ENCODE peak calls at places on chromosomes 1 and 21, in eight cellular contexts. Q, L, V, T, F, O, N and J are unnamed samples.

GRCh38 chr1:67817319-67817718 is 15.9 kb downstream of the GNG12 start:
- DNase-seq in V (no peak), Q (no peak), F (no peak), O (no peak), N (no peak), L (no peak), T (no peak), J (no peak)

GRCh38 chr1:200784576-200784975 is 45.9 kb downstream of the CAMSAP2 start:
- DNase-seq in Q (no peak), O (no peak), F (no peak), V (no peak), T (no peak), L (no peak), N (no peak), J (no peak)

GRCh38 chr1:151130837-151131586 is 15.4 kb downstream of the SEMA6C start:
- DNase-seq in L (peak), T (no peak), V (peak), O (peak), Q (peak), F (peak), N (peak), J (peak)

GRCh38 chr1:63320024-63320799 is 2.2 kb upstream of the FOXD3 start:
- DNase-seq in Q (no peak), F (no peak), O (peak), V (no peak), L (no peak), N (no peak), T (no peak), J (no peak)

GRCh38 chr1:61641578-61642336 is 83.2 kb downstream of the TM2D1 start:
- DNase-seq in T (no peak), N (peak), O (peak), F (peak), L (peak), V (no peak), Q (peak), J (peak)

GRCh38 chr1:201025571-201026002 is 2.1 kb upstream of the KIF21B start:
- DNase-seq in L (peak), V (no peak), F (no peak), T (no peak), O (peak), Q (no peak), N (peak), J (no peak)

GRCh38 chr21:28608646-28609045 is 384.0 kb downstream of the LTN1 start:
- DNase-seq in F (no peak), Q (no peak), N (no peak), V (no peak), O (no peak), L (no peak), T (no peak), J (no peak)

GRCh38 chr21:44521301-44521927 is 18.6 kb downstream of the KRTAP10-1 start:
- DNase-seq in O (no peak), F (no peak), L (no peak), V (no peak), T (no peak), N (no peak), Q (no peak), J (no peak)

GRCh38 chr1:3527774-3528173 is 73.3 kb downstream of the ARHGEF16 start:
- DNase-seq in Q (no peak), V (no peak), O (no peak), F (no peak), L (no peak), N (no peak), T (no peak), J (no peak)

GRCh38 chr1:40385437-40386310 is 12.1 kb downstream of the SMAP2 start:
- DNase-seq in N (peak), T (no peak), V (no peak), O (peak), Q (no peak), L (no peak), F (no peak), J (peak)

GRCh38 chr1:222006715-222007114 is 264.8 kb upstream of the DUSP10 start:
- DNase-seq in T (no peak), N (no peak), V (no peak), O (no peak), F (no peak), L (no peak), Q (no peak), J (no peak)

GRCh38 chr1:3911981-3912808 is 12.1 kb upstream of the C1orf174 start:
- DNase-seq in L (no peak), V (no peak), F (no peak), Q (no peak), T (no peak), O (no peak), N (no peak), J (no peak)

GRCh38 chr21:46202592-46203202 is 18.4 kb upstream of the SPATC1L start:
- DNase-seq in F (no peak), Q (no peak), O (no peak), L (no peak), T (no peak), N (no peak), V (no peak), J (no peak)

GRCh38 chr1:119636500-119637089 is 11.5 kb downstream of the ZNF697 start:
- DNase-seq in N (no peak), L (no peak), V (no peak), Q (no peak), O (no peak), T (no peak), F (no peak), J (no peak)

GRCh38 chr1:40810915-40811314 is 27.3 kb downstream of the KCNQ4 start:
- DNase-seq in O (no peak), F (no peak), L (no peak), V (no peak), N (no peak), T (no peak), Q (no peak), J (no peak)

GRCh38 chr1:35834218-35834617 is 26.4 kb downstream of the AGO4 start:
- DNase-seq in N (no peak), L (no peak), Q (no peak), T (no peak), V (no peak), F (no peak), O (no peak), J (no peak)

GRCh38 chr1:94983343-94983742 is 56.4 kb upstream of the CNN3 start:
- DNase-seq in O (no peak), L (no peak), N (peak), F (no peak), T (no peak), Q (peak), V (peak), J (no peak)

GRCh38 chr1:40454873-40455272 is 4.6 kb downstream of the ZFP69B start:
- DNase-seq in L (no peak), T (no peak), Q (no peak), O (no peak), N (no peak), F (no peak), V (no peak), J (no peak)

GRCh38 chr1:240804475-240804874 is 192.5 kb upstream of the GREM2 start:
- DNase-seq in N (peak), O (no peak), Q (peak), L (no peak), T (no peak), V (no peak), F (no peak), J (no peak)

GRCh38 chr1:206696812-206697585 is 12.3 kb downstream of the MAPKAPK2 start:
- DNase-seq in L (no peak), O (no peak), Q (peak), T (no peak), V (no peak), N (peak), F (no peak), J (no peak)

GRCh38 chr1:20356850-20357459 is 66.3 kb downstream of the VWA5B1 start:
- DNase-seq in N (no peak), O (no peak), F (no peak), T (no peak), V (no peak), L (no peak), Q (no peak), J (no peak)

GRCh38 chr1:171884475-171884874 is 43.2 kb downstream of the DNM3 start:
- DNase-seq in V (no peak), F (no peak), T (no peak), N (no peak), L (no peak), Q (no peak), O (peak), J (no peak)

GRCh38 chr1:110337704-110338199 is 1.4 kb upstream of the RBM15 start:
- DNase-seq in V (no peak), Q (no peak), N (no peak), O (no peak), F (peak), T (no peak), L (no peak), J (no peak)

GRCh38 chr1:206703647-206704046 is 18.9 kb downstream of the MAPKAPK2 start:
- DNase-seq in O (peak), N (no peak), F (no peak), Q (no peak), L (no peak), T (no peak), V (no peak), J (peak)

GRCh38 chr1:22750671-22751016 is 40.0 kb downstream of the EPHB2 start:
- DNase-seq in V (no peak), Q (no peak), N (no peak), O (no peak), T (no peak), L (no peak), F (no peak), J (no peak)

GRCh38 chr1:181178241-181178640 is 89.7 kb downstream of the IER5 start:
- DNase-seq in O (no peak), F (no peak), N (no peak), T (no peak), Q (no peak), V (no peak), L (no peak), J (no peak)

GRCh38 chr1:154863702-154864174 is 6.3 kb downstream of the KCNN3 start:
- DNase-seq in F (no peak), O (peak), T (peak), L (no peak), V (no peak), Q (no peak), N (peak), J (no peak)

GRCh38 chr1:29706936-29707335 is 470.6 kb downstream of the PTPRU start:
- DNase-seq in F (peak), N (peak), T (no peak), O (no peak), V (no peak), Q (peak), L (no peak), J (no peak)

GRCh38 chr1:42551150-42551549 is 88.1 kb downstream of the CCDC30 start:
- DNase-seq in O (no peak), L (no peak), F (no peak), V (no peak), N (no peak), Q (no peak), T (no peak), J (no peak)

GRCh38 chr1:162502928-162503327 is 5.3 kb downstream of the UHMK1 start:
- DNase-seq in L (no peak), V (peak), N (no peak), Q (peak), O (no peak), F (no peak), T (no peak), J (no peak)